ENCODE peak calls at places on chromosomes 1 and 21, in seven cellular contexts. L, D, V, R, G, U and W are unnamed samples.

GRCh38 chr21:43005635-43006034 is 31.3 kb downstream of the PKNOX1 start:
- DNase-seq in L (no peak), D (no peak), V (no peak), R (no peak), G (no peak), U (no peak), W (no peak)

GRCh38 chr1:10178602-10179407 is 31.6 kb upstream of the KIF1B start:
- DNase-seq in L (no peak), D (no peak), V (no peak), R (no peak), G (no peak), U (no peak), W (no peak)

GRCh38 chr1:228101614-228101993 is 1.5 kb downstream of the C1orf35 start:
- DNase-seq in L (no peak), D (no peak), V (no peak), R (peak), G (no peak), U (no peak), W (no peak)

GRCh38 chr1:99374109-99374508 is 109.8 kb downstream of the PLPPR4 start:
- DNase-seq in L (no peak), D (no peak), V (no peak), R (no peak), G (no peak), U (no peak), W (no peak)

GRCh38 chr1:44678626-44679025 is 4.1 kb downstream of the ARMH1 start:
- DNase-seq in L (no peak), D (no peak), V (no peak), R (no peak), G (no peak), U (no peak), W (no peak)

GRCh38 chr1:172960019-172960418 is 90.7 kb downstream of the TNFSF18 start:
- DNase-seq in L (no peak), D (no peak), V (no peak), R (no peak), G (no peak), U (no peak), W (no peak)

GRCh38 chr21:32741336-32741735 is 13.5 kb upstream of the SYNJ1 start:
- DNase-seq in L (no peak), D (no peak), V (no peak), R (no peak), G (no peak), U (no peak), W (no peak)

GRCh38 chr1:233261206-233261605 is 34.3 kb downstream of the PCNX2 start:
- DNase-seq in L (no peak), D (no peak), V (no peak), R (no peak), G (no peak), U (no peak), W (peak)

GRCh38 chr1:173561263-173561662 is 41.6 kb downstream of the SLC9C2 start:
- DNase-seq in L (no peak), D (no peak), V (no peak), R (no peak), G (no peak), U (no peak), W (no peak)

GRCh38 chr1:26025517-26025916 is 3.9 kb downstream of the EXTL1 start:
- DNase-seq in L (no peak), D (no peak), V (no peak), R (no peak), G (no peak), U (no peak), W (no peak)

GRCh38 chr1:22077728-22078127 is 25.2 kb downstream of the CDC42 start:
- DNase-seq in L (no peak), D (no peak), V (peak), R (no peak), G (peak), U (no peak), W (peak)

GRCh38 chr1:41282679-41283317 is 40.7 kb upstream of the SCMH1 start:
- DNase-seq in L (peak), D (no peak), V (peak), R (no peak), G (no peak), U (peak), W (peak)

GRCh38 chr1:18542351-18542750 is 61.6 kb downstream of the KLHDC7A start:
- DNase-seq in L (peak), D (no peak), V (no peak), R (no peak), G (no peak), U (no peak), W (no peak)

GRCh38 chr1:28865997-28866650 is 48.2 kb upstream of the EPB41 start:
- DNase-seq in L (no peak), D (no peak), V (no peak), R (no peak), G (no peak), U (no peak), W (no peak)

GRCh38 chr1:40625076-40625475 is 40.4 kb downstream of the RIMS3 start:
- DNase-seq in L (peak), D (no peak), V (no peak), R (no peak), G (peak), U (peak), W (peak)

GRCh38 chr1:84704872-84705426 is 14.7 kb upstream of the SSX2IP start:
- DNase-seq in L (no peak), D (no peak), V (no peak), R (no peak), G (no peak), U (no peak), W (no peak)

GRCh38 chr1:175887981-175888428 is 144.6 kb upstream of the TNR start:
- DNase-seq in L (peak), D (no peak), V (peak), R (peak), G (peak), U (peak), W (peak)

GRCh38 chr1:22710688-22711024 is at the start of gene EPHB2:
- DNase-seq in L (no peak), D (no peak), V (peak), R (no peak), G (no peak), U (no peak), W (peak)

GRCh38 chr21:28771790-28772501 is 220.7 kb downstream of the LTN1 start:
- DNase-seq in L (no peak), D (peak), V (peak), R (no peak), G (peak), U (peak), W (no peak)

GRCh38 chr1:24902471-24902891 is 27.6 kb downstream of the RUNX3 start:
- DNase-seq in L (peak), D (no peak), V (no peak), R (no peak), G (no peak), U (no peak), W (peak)

GRCh38 chr1:37828410-37829074 is 20.5 kb upstream of the YRDC start:
- DNase-seq in L (no peak), D (no peak), V (no peak), R (no peak), G (no peak), U (no peak), W (no peak)

GRCh38 chr1:33336580-33336979 is 15.7 kb upstream of the A3GALT2 start:
- DNase-seq in L (no peak), D (no peak), V (no peak), R (no peak), G (no peak), U (no peak), W (no peak)

GRCh38 chr1:6353948-6354658 is 39.5 kb downstream of the ACOT7 start:
- DNase-seq in L (peak), D (no peak), V (peak), R (no peak), G (no peak), U (no peak), W (no peak)

GRCh38 chr1:229272164-229273158 is 1.6 kb downstream of the RAB4A start:
- DNase-seq in L (no peak), D (no peak), V (peak), R (no peak), G (no peak), U (no peak), W (no peak)

GRCh38 chr1:181906631-181907030 is 154.9 kb downstream of the ZNF648 start:
- DNase-seq in L (no peak), D (no peak), V (no peak), R (no peak), G (no peak), U (no peak), W (no peak)

GRCh38 chr1:203743101-203743501 is 21.9 kb upstream of the LAX1 start:
- DNase-seq in L (no peak), D (no peak), V (no peak), R (no peak), G (no peak), U (no peak), W (no peak)

GRCh38 chr1:51648180-51649109 is 31.6 kb downstream of the OSBPL9 start:
- DNase-seq in L (no peak), D (peak), V (peak), R (no peak), G (peak), U (peak), W (peak)

GRCh38 chr1:6646499-6647148 is 22.0 kb downstream of the THAP3 start:
- DNase-seq in L (no peak), D (no peak), V (peak), R (no peak), G (peak), U (peak), W (peak)

GRCh38 chr1:205275133-205275532 is 46.4 kb downstream of the NUAK2 start:
- DNase-seq in L (no peak), D (no peak), V (no peak), R (no peak), G (no peak), U (no peak), W (no peak)

GRCh38 chr1:63955746-63956145 is 181.9 kb downstream of the ROR1 start:
- DNase-seq in L (no peak), D (no peak), V (peak), R (no peak), G (no peak), U (no peak), W (no peak)

GRCh38 chr1:23722652-23723051 is 20.6 kb upstream of the ELOA start:
- DNase-seq in L (no peak), D (no peak), V (no peak), R (no peak), G (no peak), U (no peak), W (peak)

GRCh38 chr1:23719162-23719820 is 24.0 kb upstream of the ELOA start:
- DNase-seq in L (no peak), D (no peak), V (peak), R (no peak), G (peak), U (peak), W (peak)

GRCh38 chr1:23720256-23720995 is 22.8 kb upstream of the ELOA start:
- DNase-seq in L (no peak), D (no peak), V (no peak), R (no peak), G (no peak), U (no peak), W (peak)

GRCh38 chr1:23718482-23718881 is 24.8 kb upstream of the ELOA start:
- DNase-seq in L (no peak), D (no peak), V (peak), R (no peak), G (peak), U (peak), W (peak)
- TF ChIP-seq CTCF in L (peak), D (peak), V (peak), R (no peak), G (peak), U (peak), W (peak)

DNA sequence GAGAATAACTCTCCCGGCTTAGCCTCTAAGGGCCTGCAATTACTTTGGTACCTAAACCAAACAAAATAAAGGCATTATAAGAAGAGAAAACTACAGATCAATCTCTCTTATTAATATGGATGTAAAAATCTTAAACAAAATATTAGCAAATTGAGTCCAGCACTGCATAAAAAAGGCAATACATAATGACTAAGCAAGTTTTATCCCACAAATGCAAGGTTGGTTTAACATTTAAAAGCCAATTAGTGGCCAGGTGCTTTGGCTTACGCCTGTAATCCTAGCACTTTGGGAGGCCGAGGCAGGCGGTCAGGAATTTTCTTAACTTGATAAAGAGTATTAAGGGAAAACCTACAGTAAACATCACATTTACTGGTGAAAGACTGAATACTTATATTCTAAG is 67.1 kb upstream of the MAB21L3 start:
- DNase-seq in L (no peak), D (no peak), V (no peak), R (no peak), G (no peak), U (no peak), W (no peak)
- H3K4me3 ChIP-seq in L (no peak), D (no peak), V (no peak), R (no peak), G (no peak), U (no peak), W (no peak)

GRCh38 chr1:42690477-42691156 is 8.4 kb downstream of the YBX1 start:
- DNase-seq in L (no peak), D (no peak), V (no peak), R (no peak), G (no peak), U (no peak), W (peak)
- TF ChIP-seq CTCF in L (no peak), D (no peak), V (peak), R (no peak), G (peak), U (peak), W (peak)

DNA sequence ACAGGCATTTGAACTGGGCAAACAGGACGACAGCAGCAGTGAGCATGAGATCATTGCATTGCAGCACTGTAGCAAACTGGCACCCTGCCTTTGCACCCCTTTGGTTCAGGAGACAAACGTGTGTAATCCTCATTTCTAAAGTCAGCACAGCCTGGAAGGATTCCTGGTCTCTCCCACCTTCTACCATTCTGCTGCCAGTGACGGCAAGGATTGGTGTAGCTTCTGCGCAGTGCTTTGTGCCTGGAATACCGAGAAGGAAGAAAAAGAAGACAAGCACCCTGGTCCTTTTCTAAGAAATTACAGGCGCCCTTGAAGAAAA is 805.3 kb downstream of the USP25 start:
- DNase-seq in L (peak), D (peak), V (peak), R (peak), G (peak), U (peak), W (no peak)
- H3K4me3 ChIP-seq in L (peak), D (peak), V (peak), R (no peak), G (peak), U (peak), W (no peak)

GRCh38 chr1:94240822-94241221 is 3.4 kb upstream of the ARHGAP29 start:
- DNase-seq in L (no peak), D (no peak), V (no peak), R (no peak), G (no peak), U (peak), W (no peak)
- TF ChIP-seq CTCF in L (peak), D (no peak), V (peak), R (no peak), G (peak), U (peak), W (peak)

GRCh38 chr1:47561523-47562007 is 123.7 kb downstream of the FOXD2 start:
- DNase-seq in L (no peak), D (no peak), V (no peak), R (no peak), G (no peak), U (no peak), W (no peak)

GRCh38 chr1:47555841-47556616 is 118.2 kb downstream of the FOXD2 start:
- DNase-seq in L (no peak), D (no peak), V (no peak), R (no peak), G (no peak), U (no peak), W (no peak)

GRCh38 chr1:47557086-47557866 is 119.4 kb downstream of the FOXD2 start:
- DNase-seq in L (no peak), D (no peak), V (no peak), R (no peak), G (no peak), U (no peak), W (no peak)

GRCh38 chr1:47559944-47560695 is 122.3 kb downstream of the FOXD2 start:
- DNase-seq in L (no peak), D (no peak), V (no peak), R (no peak), G (no peak), U (no peak), W (no peak)

DNA sequence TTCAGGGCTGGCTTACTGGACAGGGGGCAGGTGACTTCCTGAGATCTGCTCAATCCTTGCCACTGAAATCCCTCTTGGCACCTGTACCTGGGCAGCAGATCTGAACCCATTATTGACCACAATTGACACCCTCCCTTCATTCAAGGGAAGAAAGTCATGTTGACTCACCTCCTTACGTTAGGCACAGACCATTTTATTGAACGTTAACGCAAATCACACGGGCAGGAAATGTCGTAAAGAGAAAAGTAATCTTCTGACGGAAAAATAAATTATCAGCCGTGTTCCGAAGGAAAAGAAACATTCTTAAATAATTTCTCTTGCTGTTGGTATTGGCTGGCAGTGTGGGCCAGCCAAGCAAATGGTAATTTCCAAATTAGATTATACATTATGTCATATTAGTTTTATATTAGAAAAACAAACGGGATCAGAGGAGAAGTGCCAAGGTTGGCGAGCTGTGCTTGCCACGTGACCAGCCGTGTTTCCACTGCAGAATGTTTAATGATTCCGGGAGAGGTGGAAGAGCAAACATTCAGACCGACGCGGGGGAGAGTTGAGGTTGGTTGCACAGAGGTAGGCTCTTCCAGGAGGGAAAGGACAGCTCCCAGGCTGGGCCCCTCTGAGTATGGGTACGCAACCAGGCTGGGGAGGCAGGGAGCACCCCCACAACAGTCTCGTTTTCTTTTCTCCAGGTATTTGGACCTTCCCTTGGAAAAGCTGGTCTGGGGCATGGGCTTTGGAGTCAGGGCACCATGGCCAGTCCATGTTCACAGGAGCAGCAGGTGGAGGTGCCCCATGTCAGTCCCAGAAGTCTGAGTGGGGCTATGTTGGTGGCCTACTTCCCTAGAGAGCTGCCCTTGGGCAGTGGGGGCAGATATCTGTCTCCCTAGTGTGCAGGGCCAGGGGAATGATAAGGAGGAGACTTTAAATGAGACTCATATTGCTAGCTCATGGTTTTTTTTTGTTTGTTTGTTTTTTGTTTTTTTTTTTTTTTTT is 121.1 kb downstream of the FOXD2 start:
- DNase-seq in L (no peak), D (no peak), V (no peak), R (no peak), G (no peak), U (no peak), W (no peak)
- H3K4me3 ChIP-seq in L (no peak), D (no peak), V (no peak), R (no peak), G (no peak), U (no peak), W (no peak)

GRCh38 chr21:30842990-30843389 is 13.4 kb upstream of the KRTAP7-1 start:
- DNase-seq in L (no peak), D (no peak), V (no peak), R (no peak), G (no peak), U (no peak), W (no peak)
- TF ChIP-seq CTCF in L (no peak), D (no peak), V (no peak), R (no peak), G (no peak), U (no peak), W (no peak)

DNA sequence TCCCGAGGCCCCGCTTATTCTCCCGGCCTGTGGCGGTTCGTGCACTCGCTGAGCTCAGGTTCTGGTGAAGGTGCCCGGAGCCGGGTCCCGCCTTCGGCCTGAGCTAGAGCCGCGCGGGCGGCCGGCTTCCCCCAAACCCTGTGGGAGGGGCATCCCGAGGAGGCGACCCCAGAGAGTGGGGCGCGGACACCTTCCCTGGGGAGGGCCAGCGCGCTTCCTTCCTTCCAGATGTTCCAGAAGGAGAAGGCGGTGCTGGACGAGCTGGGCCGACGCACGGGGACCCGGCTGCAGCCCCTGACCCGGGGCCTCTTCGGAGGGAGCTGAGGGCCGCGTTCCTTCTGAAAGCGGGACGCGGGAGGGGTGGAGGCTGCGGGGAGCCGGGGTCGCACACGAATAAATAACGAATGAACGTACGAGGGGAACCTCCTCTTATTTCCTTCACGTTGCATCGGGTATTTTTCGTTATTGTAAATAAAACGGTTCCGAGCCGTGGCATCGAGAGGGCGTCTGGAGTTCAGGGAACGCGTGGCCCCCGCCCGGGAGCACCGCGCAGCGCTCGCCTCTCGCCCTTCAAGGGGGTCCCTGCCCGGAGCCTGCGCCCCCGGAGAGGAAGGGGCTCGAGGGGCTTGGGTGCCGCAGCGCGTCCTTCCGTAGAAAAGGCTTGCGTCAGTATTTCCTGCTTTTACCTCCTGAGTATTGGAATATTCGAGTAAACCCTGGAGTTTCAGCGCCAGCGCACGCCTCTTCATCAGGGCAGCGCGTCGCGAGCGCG is 11.4 kb downstream of the YBEY start:
- DNase-seq in L (peak), D (no peak), V (peak), R (no peak), G (peak), U (peak), W (no peak)
- H3K4me3 ChIP-seq in L (peak), D (peak), V (peak), R (peak), G (peak), U (peak), W (no peak)